ENCODE peak calls at places on chromosomes 2 and 18, in ten cellular contexts. One of them, this sample, is unnamed.

GRCh38 chr18:3998698-3999333 is 456.3 kb downstream of the DLGAP1 start:
- DNase-seq in RWPE1: peak
- DNase-seq in T-cell: no peak
- DNase-seq in H4: peak
- DNase-seq in retina: no peak
- DNase-seq in Right ventricle myocardium superior: no peak
- DNase-seq in stimulated activated CD4-positive, alpha-beta T cell treated with anti-CD3 and anti-CD28 coated beads, Interleukin-1b, Interleukin-23, amount 100 ng/mL, for 24 hours: no peak
- DNase-seq in H54: no peak
- DNase-seq in EL: peak
- DNase-seq in DMS153: no peak
- DNase-seq in this sample: no peak

GRCh38 chr18:77870238-77870637 is 620.6 kb downstream of the GALR1 start:
- DNase-seq in H4: no peak
- DNase-seq in T-cell: no peak
- DNase-seq in EL: no peak
- DNase-seq in stimulated activated CD4-positive, alpha-beta T cell treated with anti-CD3 and anti-CD28 coated beads, Interleukin-1b, Interleukin-23, amount 100 ng/mL, for 24 hours: no peak
- DNase-seq in retina: no peak
- DNase-seq in Right ventricle myocardium superior: no peak
- DNase-seq in RWPE1: no peak
- DNase-seq in H54: no peak
- DNase-seq in DMS153: no peak
- DNase-seq in this sample: no peak

GRCh38 chr2:187526776-187527175 is 27.5 kb downstream of the TFPI start:
- DNase-seq in DMS153: no peak
- DNase-seq in H4: no peak
- DNase-seq in H54: no peak
- DNase-seq in stimulated activated CD4-positive, alpha-beta T cell treated with anti-CD3 and anti-CD28 coated beads, Interleukin-1b, Interleukin-23, amount 100 ng/mL, for 24 hours: no peak
- DNase-seq in Right ventricle myocardium superior: no peak
- DNase-seq in T-cell: no peak
- DNase-seq in EL: no peak
- DNase-seq in RWPE1: no peak
- DNase-seq in retina: no peak
- DNase-seq in this sample: no peak

GRCh38 chr2:28300921-28301341 is 91.7 kb upstream of the FOSL2 start:
- DNase-seq in stimulated activated CD4-positive, alpha-beta T cell treated with anti-CD3 and anti-CD28 coated beads, Interleukin-1b, Interleukin-23, amount 100 ng/mL, for 24 hours: no peak
- DNase-seq in RWPE1: no peak
- DNase-seq in T-cell: no peak
- DNase-seq in EL: peak
- DNase-seq in H54: no peak
- DNase-seq in DMS153: peak
- DNase-seq in H4: peak
- DNase-seq in Right ventricle myocardium superior: no peak
- DNase-seq in retina: no peak
- DNase-seq in this sample: no peak

GRCh38 chr2:187429989-187430388 is 18.1 kb downstream of the CALCRL start:
- DNase-seq in T-cell: no peak
- DNase-seq in DMS153: no peak
- DNase-seq in retina: no peak
- DNase-seq in stimulated activated CD4-positive, alpha-beta T cell treated with anti-CD3 and anti-CD28 coated beads, Interleukin-1b, Interleukin-23, amount 100 ng/mL, for 24 hours: no peak
- DNase-seq in H4: no peak
- DNase-seq in RWPE1: peak
- DNase-seq in EL: peak
- DNase-seq in Right ventricle myocardium superior: no peak
- DNase-seq in H54: peak
- DNase-seq in this sample: no peak

GRCh38 chr2:195160959-195161358 is 496.1 kb upstream of the SLC39A10 start:
- DNase-seq in stimulated activated CD4-positive, alpha-beta T cell treated with anti-CD3 and anti-CD28 coated beads, Interleukin-1b, Interleukin-23, amount 100 ng/mL, for 24 hours: no peak
- DNase-seq in H54: no peak
- DNase-seq in RWPE1: no peak
- DNase-seq in Right ventricle myocardium superior: no peak
- DNase-seq in H4: no peak
- DNase-seq in T-cell: no peak
- DNase-seq in EL: no peak
- DNase-seq in retina: no peak
- DNase-seq in DMS153: no peak
- DNase-seq in this sample: no peak

GRCh38 chr2:209523041-209523740 is 99.3 kb downstream of the MAP2 start:
- DNase-seq in T-cell: no peak
- DNase-seq in H54: no peak
- DNase-seq in DMS153: no peak
- DNase-seq in stimulated activated CD4-positive, alpha-beta T cell treated with anti-CD3 and anti-CD28 coated beads, Interleukin-1b, Interleukin-23, amount 100 ng/mL, for 24 hours: no peak
- DNase-seq in retina: no peak
- DNase-seq in H4: no peak
- DNase-seq in Right ventricle myocardium superior: no peak
- DNase-seq in EL: no peak
- DNase-seq in RWPE1: no peak
- DNase-seq in this sample: no peak

GRCh38 chr2:118216224-118216623 is 128.0 kb downstream of the INSIG2 start:
- DNase-seq in RWPE1: no peak
- DNase-seq in Right ventricle myocardium superior: no peak
- DNase-seq in EL: no peak
- DNase-seq in T-cell: no peak
- DNase-seq in DMS153: no peak
- DNase-seq in stimulated activated CD4-positive, alpha-beta T cell treated with anti-CD3 and anti-CD28 coated beads, Interleukin-1b, Interleukin-23, amount 100 ng/mL, for 24 hours: no peak
- DNase-seq in retina: no peak
- DNase-seq in H4: no peak
- DNase-seq in H54: no peak
- DNase-seq in this sample: no peak

GRCh38 chr2:147094077-147094476 is 750.8 kb upstream of the ACVR2A start:
- DNase-seq in RWPE1: no peak
- DNase-seq in retina: no peak
- DNase-seq in EL: no peak
- DNase-seq in Right ventricle myocardium superior: no peak
- DNase-seq in DMS153: no peak
- DNase-seq in T-cell: no peak
- DNase-seq in H54: no peak
- DNase-seq in H4: no peak
- DNase-seq in stimulated activated CD4-positive, alpha-beta T cell treated with anti-CD3 and anti-CD28 coated beads, Interleukin-1b, Interleukin-23, amount 100 ng/mL, for 24 hours: no peak
- DNase-seq in this sample: no peak

GRCh38 chr2:88016948-88017779 is 817 bp upstream of the RNU2-63P start:
- DNase-seq in H54: peak
- DNase-seq in DMS153: peak
- DNase-seq in T-cell: no peak
- DNase-seq in retina: no peak
- DNase-seq in EL: no peak
- DNase-seq in H4: no peak
- DNase-seq in RWPE1: peak
- DNase-seq in stimulated activated CD4-positive, alpha-beta T cell treated with anti-CD3 and anti-CD28 coated beads, Interleukin-1b, Interleukin-23, amount 100 ng/mL, for 24 hours: no peak
- DNase-seq in Right ventricle myocardium superior: peak
- DNase-seq in this sample: no peak

GRCh38 chr18:76426738-76427305 is 68.2 kb downstream of the ZNF516 start:
- DNase-seq in H4: no peak
- DNase-seq in H54: no peak
- DNase-seq in DMS153: no peak
- DNase-seq in T-cell: no peak
- DNase-seq in Right ventricle myocardium superior: no peak
- DNase-seq in stimulated activated CD4-positive, alpha-beta T cell treated with anti-CD3 and anti-CD28 coated beads, Interleukin-1b, Interleukin-23, amount 100 ng/mL, for 24 hours: no peak
- DNase-seq in RWPE1: peak
- DNase-seq in EL: peak
- DNase-seq in retina: peak
- DNase-seq in this sample: no peak

This sample was measured in RWPE2.